ENCODE peak calls at places on chromosomes 6 and 20, in ten cellular contexts. One of them, this sample, is unnamed. For H3K4me1, the result is how much of the 10 kb centered on the place peaks cover.

GRCh38 chr6:120290964-120291363 is 941.4 kb upstream of the MAN1A1 start:
- DNase-seq in IMR-90: no peak
- DNase-seq in adrenal gland: no peak
- DNase-seq in A549: no peak
- DNase-seq in upper lobe of left lung: no peak
- DNase-seq in esophagus muscularis mucosa: no peak
- DNase-seq in tibial nerve: no peak
- DNase-seq in heart left ventricle: no peak
- DNase-seq in uterus: no peak
- DNase-seq in body of pancreas: no peak
- DNase-seq in this sample: no peak

GRCh38 chr20:36848078-36848660 is 27.8 kb upstream of the TLDC2 start:
- DNase-seq in IMR-90: peak
- DNase-seq in adrenal gland: no peak
- DNase-seq in A549: peak
- DNase-seq in upper lobe of left lung: no peak
- DNase-seq in esophagus muscularis mucosa: no peak
- DNase-seq in tibial nerve: no peak
- DNase-seq in heart left ventricle: peak
- DNase-seq in uterus: peak
- DNase-seq in body of pancreas: no peak
- DNase-seq in this sample: no peak

GRCh38 chr6:9161731-9162130 is 726.4 kb upstream of the SLC35B3 start:
- DNase-seq in IMR-90: no peak
- DNase-seq in adrenal gland: no peak
- DNase-seq in A549: no peak
- DNase-seq in upper lobe of left lung: no peak
- DNase-seq in esophagus muscularis mucosa: no peak
- DNase-seq in tibial nerve: no peak
- DNase-seq in heart left ventricle: no peak
- DNase-seq in uterus: no peak
- DNase-seq in body of pancreas: no peak
- DNase-seq in this sample: no peak

GRCh38 chr6:51147756-51148155 is 329.1 kb downstream of the TFAP2B start:
- DNase-seq in IMR-90: no peak
- DNase-seq in adrenal gland: no peak
- DNase-seq in A549: no peak
- DNase-seq in upper lobe of left lung: no peak
- DNase-seq in esophagus muscularis mucosa: no peak
- DNase-seq in tibial nerve: no peak
- DNase-seq in heart left ventricle: no peak
- DNase-seq in uterus: no peak
- DNase-seq in body of pancreas: no peak
- DNase-seq in this sample: no peak

GRCh38 chr6:121305957-121306607 is 28.2 kb downstream of the TBC1D32 start:
- DNase-seq in IMR-90: peak
- DNase-seq in adrenal gland: no peak
- DNase-seq in A549: peak
- DNase-seq in upper lobe of left lung: no peak
- DNase-seq in esophagus muscularis mucosa: no peak
- DNase-seq in tibial nerve: no peak
- DNase-seq in heart left ventricle: no peak
- DNase-seq in uterus: no peak
- DNase-seq in body of pancreas: no peak
- DNase-seq in this sample: no peak

GRCh38 chr20:56433880-56434255 is 21.8 kb downstream of the CASS4 start:
- DNase-seq in IMR-90: peak
- DNase-seq in adrenal gland: peak
- DNase-seq in A549: no peak
- DNase-seq in upper lobe of left lung: no peak
- DNase-seq in esophagus muscularis mucosa: no peak
- DNase-seq in tibial nerve: no peak
- DNase-seq in heart left ventricle: no peak
- DNase-seq in uterus: no peak
- DNase-seq in body of pancreas: no peak
- DNase-seq in this sample: no peak

GRCh38 chr6:144063744-144064401 is 31.5 kb downstream of the SF3B5 start:
- DNase-seq in IMR-90: no peak
- DNase-seq in adrenal gland: peak
- DNase-seq in A549: peak
- DNase-seq in upper lobe of left lung: peak
- DNase-seq in esophagus muscularis mucosa: peak
- DNase-seq in tibial nerve: peak
- DNase-seq in heart left ventricle: peak
- DNase-seq in uterus: peak
- DNase-seq in body of pancreas: peak
- DNase-seq in this sample: peak

GRCh38 chr6:111122458-111123286 is 35.4 kb downstream of the SLC16A10 start:
- DNase-seq in IMR-90: no peak
- DNase-seq in adrenal gland: no peak
- DNase-seq in A549: no peak
- DNase-seq in upper lobe of left lung: no peak
- DNase-seq in esophagus muscularis mucosa: no peak
- DNase-seq in tibial nerve: no peak
- DNase-seq in heart left ventricle: no peak
- DNase-seq in uterus: no peak
- DNase-seq in body of pancreas: no peak
- DNase-seq in this sample: no peak

GRCh38 chr6:2346078-2346477 is 100.7 kb upstream of the GMDS start:
- DNase-seq in IMR-90: no peak
- DNase-seq in adrenal gland: no peak
- DNase-seq in A549: no peak
- DNase-seq in upper lobe of left lung: no peak
- DNase-seq in esophagus muscularis mucosa: no peak
- DNase-seq in tibial nerve: no peak
- DNase-seq in heart left ventricle: no peak
- DNase-seq in uterus: no peak
- DNase-seq in body of pancreas: no peak
- DNase-seq in this sample: no peak

GRCh38 chr6:40695750-40696415 is 108.7 kb upstream of the LRFN2 start:
- DNase-seq in IMR-90: no peak
- DNase-seq in adrenal gland: no peak
- DNase-seq in A549: no peak
- DNase-seq in upper lobe of left lung: no peak
- DNase-seq in esophagus muscularis mucosa: no peak
- DNase-seq in tibial nerve: no peak
- DNase-seq in heart left ventricle: no peak
- DNase-seq in uterus: no peak
- DNase-seq in body of pancreas: no peak
- DNase-seq in this sample: no peak

GRCh38 chr20:3704085-3704484 is 8.3 kb downstream of the SIGLEC1 start:
- DNase-seq in IMR-90: no peak
- DNase-seq in adrenal gland: no peak
- DNase-seq in A549: no peak
- DNase-seq in upper lobe of left lung: no peak
- DNase-seq in esophagus muscularis mucosa: no peak
- DNase-seq in tibial nerve: no peak
- DNase-seq in heart left ventricle: no peak
- DNase-seq in uterus: no peak
- DNase-seq in body of pancreas: no peak
- DNase-seq in this sample: no peak

GRCh38 chr6:132995432-132995831 is 181.1 kb downstream of the RPS12 start:
- DNase-seq in IMR-90: peak
- DNase-seq in adrenal gland: no peak
- DNase-seq in A549: no peak
- DNase-seq in upper lobe of left lung: no peak
- DNase-seq in esophagus muscularis mucosa: no peak
- DNase-seq in tibial nerve: no peak
- DNase-seq in heart left ventricle: no peak
- DNase-seq in uterus: no peak
- DNase-seq in body of pancreas: no peak
- DNase-seq in this sample: no peak

GRCh38 chr6:127967708-127968107 is 66.8 kb upstream of the THEMIS start:
- DNase-seq in IMR-90: no peak
- DNase-seq in adrenal gland: no peak
- DNase-seq in A549: no peak
- DNase-seq in upper lobe of left lung: no peak
- DNase-seq in esophagus muscularis mucosa: no peak
- DNase-seq in tibial nerve: no peak
- DNase-seq in heart left ventricle: no peak
- DNase-seq in uterus: no peak
- DNase-seq in body of pancreas: no peak
- DNase-seq in this sample: no peak

GRCh38 chr20:38883981-38884733 is 42.1 kb upstream of the FAM83D start:
- DNase-seq in IMR-90: no peak
- DNase-seq in adrenal gland: no peak
- DNase-seq in A549: no peak
- DNase-seq in upper lobe of left lung: no peak
- DNase-seq in esophagus muscularis mucosa: no peak
- DNase-seq in tibial nerve: no peak
- DNase-seq in heart left ventricle: no peak
- DNase-seq in uterus: no peak
- DNase-seq in body of pancreas: no peak
- DNase-seq in this sample: no peak
- TF ChIP-seq POLR2A in IMR-90: no peak
- TF ChIP-seq POLR2A in adrenal gland: no peak
- TF ChIP-seq POLR2A in A549: no peak
- TF ChIP-seq POLR2A in upper lobe of left lung: no peak
- TF ChIP-seq POLR2A in esophagus muscularis mucosa: no peak
- TF ChIP-seq POLR2A in tibial nerve: no peak
- TF ChIP-seq POLR2A in heart left ventricle: no peak
- TF ChIP-seq POLR2A in uterus: no peak
- TF ChIP-seq POLR2A in body of pancreas: no peak
- TF ChIP-seq POLR2A in this sample: no peak

DNA sequence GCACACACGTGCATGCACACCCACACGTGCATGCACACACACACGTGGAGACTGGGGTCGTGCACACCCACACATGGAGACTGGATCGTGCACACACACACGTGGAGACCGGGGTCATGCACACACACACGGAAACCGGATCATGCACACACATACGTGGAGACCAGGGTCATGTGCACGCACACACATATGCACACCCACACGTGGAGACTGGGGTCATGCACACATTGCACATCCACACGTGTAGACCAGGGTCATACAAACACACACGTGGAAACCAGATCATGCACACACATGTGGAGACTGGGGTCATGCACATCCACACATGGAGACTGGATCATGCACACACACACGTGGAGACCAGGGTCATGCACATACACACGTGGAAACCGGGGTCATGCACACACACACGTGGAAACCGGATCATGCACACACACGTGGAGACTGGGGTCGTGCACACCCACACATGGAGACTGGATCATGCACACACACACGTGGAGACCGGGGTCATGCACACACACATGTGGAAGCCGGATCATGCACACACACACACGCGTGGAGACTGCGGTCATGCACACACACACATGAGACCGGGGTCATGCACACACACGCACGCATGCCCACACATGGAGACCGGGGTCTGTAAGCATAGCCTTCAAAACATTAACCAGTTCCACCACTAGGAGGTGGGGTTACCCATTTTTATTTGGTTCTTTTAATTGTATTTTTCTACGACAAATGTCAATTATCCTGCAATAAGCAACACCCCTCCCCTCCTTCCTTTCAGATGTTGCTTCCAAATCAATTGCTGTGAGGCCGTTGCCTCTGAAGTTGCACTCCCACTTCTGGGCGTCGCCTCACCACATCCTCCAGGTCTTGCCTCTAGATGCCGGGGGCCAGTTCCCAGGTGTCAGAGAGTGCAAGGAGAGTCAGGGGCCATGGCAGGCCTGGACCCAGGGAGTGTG is 95.8 kb downstream of the TMEM242 start:
- DNase-seq in IMR-90: no peak
- DNase-seq in adrenal gland: peak
- DNase-seq in A549: no peak
- DNase-seq in upper lobe of left lung: no peak
- DNase-seq in esophagus muscularis mucosa: no peak
- DNase-seq in tibial nerve: no peak
- DNase-seq in heart left ventricle: no peak
- DNase-seq in uterus: no peak
- DNase-seq in body of pancreas: no peak
- DNase-seq in this sample: no peak
- TF ChIP-seq CTCF in IMR-90: peak
- TF ChIP-seq CTCF in adrenal gland: peak
- TF ChIP-seq CTCF in A549: no peak
- TF ChIP-seq CTCF in upper lobe of left lung: no peak
- TF ChIP-seq CTCF in esophagus muscularis mucosa: peak
- TF ChIP-seq CTCF in tibial nerve: no peak
- TF ChIP-seq CTCF in heart left ventricle: peak
- TF ChIP-seq CTCF in uterus: no peak
- TF ChIP-seq CTCF in body of pancreas: no peak
- TF ChIP-seq CTCF in this sample: peak

DNA sequence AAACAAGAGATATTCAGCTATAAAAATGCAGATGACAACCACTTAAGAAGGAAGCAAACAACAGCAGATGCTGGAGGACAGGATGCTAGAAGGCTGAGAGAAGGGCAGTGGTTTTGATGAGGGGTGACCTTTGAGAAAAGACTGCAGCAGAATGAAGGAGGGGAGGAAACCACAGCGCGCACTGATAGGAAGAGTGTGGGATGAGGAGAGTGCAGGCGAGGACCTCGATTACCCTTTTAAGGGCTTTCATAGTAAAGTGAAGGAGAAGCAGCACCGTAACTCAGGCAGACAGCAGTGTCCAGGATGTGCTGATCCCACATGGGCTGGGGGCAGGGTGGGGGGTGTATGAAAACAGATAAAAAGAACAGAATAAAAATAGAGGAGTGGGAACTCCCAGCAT is 19.2 kb downstream of the ZBTB2 start:
- DNase-seq in IMR-90: no peak
- DNase-seq in adrenal gland: no peak
- DNase-seq in A549: no peak
- DNase-seq in upper lobe of left lung: no peak
- DNase-seq in esophagus muscularis mucosa: no peak
- DNase-seq in tibial nerve: no peak
- DNase-seq in heart left ventricle: no peak
- DNase-seq in uterus: no peak
- DNase-seq in body of pancreas: no peak
- DNase-seq in this sample: no peak
- H3K4me1 ChIP-seq in IMR-90: under half
- H3K4me1 ChIP-seq in adrenal gland: under half
- H3K4me1 ChIP-seq in A549: under half
- H3K4me1 ChIP-seq in upper lobe of left lung: under half
- H3K4me1 ChIP-seq in esophagus muscularis mucosa: under half
- H3K4me1 ChIP-seq in tibial nerve: under half
- H3K4me1 ChIP-seq in heart left ventricle: under half
- H3K4me1 ChIP-seq in uterus: under half
- H3K4me1 ChIP-seq in body of pancreas: under half
- H3K4me1 ChIP-seq in this sample: under half

GRCh38 chr20:53875452-53875851 is 194.9 kb downstream of the BCAS1 start:
- DNase-seq in IMR-90: no peak
- DNase-seq in adrenal gland: no peak
- DNase-seq in A549: no peak
- DNase-seq in upper lobe of left lung: no peak
- DNase-seq in esophagus muscularis mucosa: no peak
- DNase-seq in tibial nerve: no peak
- DNase-seq in heart left ventricle: no peak
- DNase-seq in uterus: no peak
- DNase-seq in body of pancreas: no peak
- DNase-seq in this sample: peak
- TF ChIP-seq POLR2A in IMR-90: no peak
- TF ChIP-seq POLR2A in adrenal gland: no peak
- TF ChIP-seq POLR2A in A549: no peak
- TF ChIP-seq POLR2A in upper lobe of left lung: peak
- TF ChIP-seq POLR2A in esophagus muscularis mucosa: no peak
- TF ChIP-seq POLR2A in tibial nerve: no peak
- TF ChIP-seq POLR2A in heart left ventricle: no peak
- TF ChIP-seq POLR2A in uterus: no peak
- TF ChIP-seq POLR2A in body of pancreas: no peak
- TF ChIP-seq POLR2A in this sample: no peak

GRCh38 chr20:40978761-40979160 is 49.9 kb upstream of the TOP1 start:
- DNase-seq in IMR-90: no peak
- DNase-seq in adrenal gland: no peak
- DNase-seq in A549: no peak
- DNase-seq in upper lobe of left lung: no peak
- DNase-seq in esophagus muscularis mucosa: peak
- DNase-seq in tibial nerve: no peak
- DNase-seq in heart left ventricle: no peak
- DNase-seq in uterus: no peak
- DNase-seq in body of pancreas: no peak
- DNase-seq in this sample: no peak
- TF ChIP-seq CTCF in IMR-90: no peak
- TF ChIP-seq CTCF in adrenal gland: no peak
- TF ChIP-seq CTCF in A549: no peak
- TF ChIP-seq CTCF in upper lobe of left lung: no peak
- TF ChIP-seq CTCF in esophagus muscularis mucosa: no peak
- TF ChIP-seq CTCF in tibial nerve: no peak
- TF ChIP-seq CTCF in heart left ventricle: no peak
- TF ChIP-seq CTCF in uterus: no peak
- TF ChIP-seq CTCF in body of pancreas: no peak
- TF ChIP-seq CTCF in this sample: no peak